ENCODE peak calls at places on chromosomes 16 and 17, in eight cellular contexts. One of them, this sample, is unnamed.

GRCh38 chr16:855471-855870 is 54.9 kb upstream of the GNG13 start:
- DNase-seq in nephron progenitor cell: no peak
- DNase-seq in GM10248: no peak
- DNase-seq in CD8-positive, alpha-beta T cell: no peak
- DNase-seq in heart left ventricle: no peak
- DNase-seq in cardiac fibroblast: no peak
- DNase-seq in A549: no peak
- DNase-seq in WTC11: no peak
- DNase-seq in this sample: no peak

GRCh38 chr17:74584714-74585113 is 7.4 kb downstream of the CD300LD start:
- DNase-seq in cardiac fibroblast: no peak
- DNase-seq in nephron progenitor cell: no peak
- DNase-seq in GM10248: no peak
- DNase-seq in heart left ventricle: no peak
- DNase-seq in A549: no peak
- DNase-seq in CD8-positive, alpha-beta T cell: no peak
- DNase-seq in WTC11: no peak
- DNase-seq in this sample: no peak

GRCh38 chr17:54781389-54781788 is 119.3 kb upstream of the TOM1L1 start:
- DNase-seq in nephron progenitor cell: no peak
- DNase-seq in A549: peak; percentile 38
- DNase-seq in CD8-positive, alpha-beta T cell: no peak
- DNase-seq in GM10248: no peak
- DNase-seq in WTC11: no peak
- DNase-seq in cardiac fibroblast: no peak
- DNase-seq in heart left ventricle: no peak
- DNase-seq in this sample: no peak

GRCh38 chr16:48734220-48734619 is 124.2 kb upstream of the N4BP1 start:
- DNase-seq in GM10248: no peak
- DNase-seq in WTC11: no peak
- DNase-seq in heart left ventricle: no peak
- DNase-seq in nephron progenitor cell: peak; percentile 5
- DNase-seq in CD8-positive, alpha-beta T cell: no peak
- DNase-seq in A549: no peak
- DNase-seq in cardiac fibroblast: no peak
- DNase-seq in this sample: no peak

GRCh38 chr16:82694239-82694874 is 67.6 kb downstream of the CDH13 start:
- DNase-seq in nephron progenitor cell: no peak
- DNase-seq in heart left ventricle: no peak
- DNase-seq in A549: no peak
- DNase-seq in cardiac fibroblast: peak; percentile 60
- DNase-seq in CD8-positive, alpha-beta T cell: no peak
- DNase-seq in WTC11: no peak
- DNase-seq in GM10248: no peak
- DNase-seq in this sample: no peak

GRCh38 chr17:18267927-18268711 is 7.7 kb downstream of the MIEF2 start:
- DNase-seq in WTC11: peak; percentile 58
- DNase-seq in CD8-positive, alpha-beta T cell: no peak
- DNase-seq in A549: no peak
- DNase-seq in GM10248: no peak
- DNase-seq in nephron progenitor cell: peak; percentile 63
- DNase-seq in cardiac fibroblast: peak; percentile 38
- DNase-seq in heart left ventricle: no peak
- DNase-seq in this sample: no peak

GRCh38 chr17:1627987-1628855 is at the start of gene SLC43A2:
- DNase-seq in nephron progenitor cell: peak; percentile 85
- DNase-seq in GM10248: peak; percentile 92
- DNase-seq in A549: peak; percentile 88
- DNase-seq in cardiac fibroblast: peak; percentile 74
- DNase-seq in WTC11: peak; percentile 91
- DNase-seq in heart left ventricle: peak; percentile 87
- DNase-seq in CD8-positive, alpha-beta T cell: peak; percentile 85
- DNase-seq in this sample: peak; percentile 75

GRCh38 chr17:63497708-63498483 is 21.0 kb downstream of the ACE start:
- DNase-seq in CD8-positive, alpha-beta T cell: no peak
- DNase-seq in heart left ventricle: no peak
- DNase-seq in WTC11: peak; percentile 72
- DNase-seq in GM10248: no peak
- DNase-seq in A549: peak; percentile 45
- DNase-seq in nephron progenitor cell: peak; percentile 35
- DNase-seq in cardiac fibroblast: no peak
- DNase-seq in this sample: no peak

GRCh38 chr17:17985555-17985954 is 12.9 kb downstream of the DRC3 start:
- DNase-seq in cardiac fibroblast: no peak
- DNase-seq in A549: peak; percentile 29
- DNase-seq in nephron progenitor cell: no peak
- DNase-seq in WTC11: no peak
- DNase-seq in heart left ventricle: no peak
- DNase-seq in CD8-positive, alpha-beta T cell: no peak
- DNase-seq in GM10248: peak; percentile 59
- DNase-seq in this sample: no peak

GRCh38 chr16:72122308-72122707 is 28.7 kb downstream of the DHX38 start:
- DNase-seq in heart left ventricle: no peak
- DNase-seq in nephron progenitor cell: no peak
- DNase-seq in CD8-positive, alpha-beta T cell: peak; percentile 23
- DNase-seq in A549: no peak
- DNase-seq in WTC11: no peak
- DNase-seq in GM10248: no peak
- DNase-seq in cardiac fibroblast: no peak
- DNase-seq in this sample: no peak

DNA sequence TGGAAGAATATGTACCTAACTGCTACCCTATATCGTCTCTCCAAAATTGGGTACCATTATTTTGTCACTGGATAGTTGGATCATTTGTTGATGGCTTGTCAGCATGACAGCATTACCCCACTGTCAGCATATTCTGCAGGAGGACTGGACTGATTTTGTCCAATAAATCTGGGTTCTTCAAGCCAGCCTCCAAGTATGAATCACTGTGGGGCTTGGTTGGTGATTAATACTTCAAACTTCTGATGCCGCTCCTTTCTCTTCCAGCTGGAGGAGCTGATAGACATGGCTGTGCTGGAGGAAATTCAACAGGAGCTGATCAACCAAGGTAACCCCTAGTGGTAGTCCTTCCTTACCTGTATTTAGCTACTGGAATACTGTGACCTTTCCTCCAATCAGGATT is 2.5 kb downstream of the RPAIN start:
- DNase-seq in CD8-positive, alpha-beta T cell: no peak
- DNase-seq in WTC11: no peak
- DNase-seq in nephron progenitor cell: no peak
- DNase-seq in A549: peak; percentile 58
- DNase-seq in GM10248: no peak
- DNase-seq in heart left ventricle: no peak
- DNase-seq in cardiac fibroblast: peak; percentile 81
- DNase-seq in this sample: no peak
- TF ChIP-seq CTCF in CD8-positive, alpha-beta T cell: no peak
- TF ChIP-seq CTCF in WTC11: no peak
- TF ChIP-seq CTCF in nephron progenitor cell: no peak
- TF ChIP-seq CTCF in A549: no peak
- TF ChIP-seq CTCF in GM10248: no peak
- TF ChIP-seq CTCF in heart left ventricle: no peak
- TF ChIP-seq CTCF in cardiac fibroblast: no peak
- TF ChIP-seq CTCF in this sample: no peak

GRCh38 chr17:76781056-76781982 is 43.4 kb downstream of the MFSD11 start:
- DNase-seq in cardiac fibroblast: no peak
- DNase-seq in nephron progenitor cell: no peak
- DNase-seq in heart left ventricle: no peak
- DNase-seq in WTC11: no peak
- DNase-seq in GM10248: no peak
- DNase-seq in A549: no peak
- DNase-seq in CD8-positive, alpha-beta T cell: no peak
- DNase-seq in this sample: no peak
- TF ChIP-seq CTCF in cardiac fibroblast: no peak
- TF ChIP-seq CTCF in nephron progenitor cell: no peak
- TF ChIP-seq CTCF in heart left ventricle: no peak
- TF ChIP-seq CTCF in WTC11: no peak
- TF ChIP-seq CTCF in GM10248: no peak
- TF ChIP-seq CTCF in A549: no peak
- TF ChIP-seq CTCF in CD8-positive, alpha-beta T cell: no peak
- TF ChIP-seq CTCF in this sample: no peak

GRCh38 chr17:71084219-71084618 is 914.9 kb downstream of the KCNJ2 start:
- DNase-seq in WTC11: peak; percentile 72
- DNase-seq in heart left ventricle: no peak
- DNase-seq in nephron progenitor cell: peak; percentile 57
- DNase-seq in A549: peak; percentile 63
- DNase-seq in CD8-positive, alpha-beta T cell: no peak
- DNase-seq in GM10248: no peak
- DNase-seq in cardiac fibroblast: peak; percentile 74
- DNase-seq in this sample: no peak
- TF ChIP-seq CTCF in WTC11: peak; percentile 53
- TF ChIP-seq CTCF in heart left ventricle: no peak
- TF ChIP-seq CTCF in nephron progenitor cell: peak; percentile 59
- TF ChIP-seq CTCF in A549: peak; percentile 38
- TF ChIP-seq CTCF in CD8-positive, alpha-beta T cell: no peak
- TF ChIP-seq CTCF in GM10248: peak; percentile 24
- TF ChIP-seq CTCF in cardiac fibroblast: peak; percentile 64
- TF ChIP-seq CTCF in this sample: peak; percentile 51

DNA sequence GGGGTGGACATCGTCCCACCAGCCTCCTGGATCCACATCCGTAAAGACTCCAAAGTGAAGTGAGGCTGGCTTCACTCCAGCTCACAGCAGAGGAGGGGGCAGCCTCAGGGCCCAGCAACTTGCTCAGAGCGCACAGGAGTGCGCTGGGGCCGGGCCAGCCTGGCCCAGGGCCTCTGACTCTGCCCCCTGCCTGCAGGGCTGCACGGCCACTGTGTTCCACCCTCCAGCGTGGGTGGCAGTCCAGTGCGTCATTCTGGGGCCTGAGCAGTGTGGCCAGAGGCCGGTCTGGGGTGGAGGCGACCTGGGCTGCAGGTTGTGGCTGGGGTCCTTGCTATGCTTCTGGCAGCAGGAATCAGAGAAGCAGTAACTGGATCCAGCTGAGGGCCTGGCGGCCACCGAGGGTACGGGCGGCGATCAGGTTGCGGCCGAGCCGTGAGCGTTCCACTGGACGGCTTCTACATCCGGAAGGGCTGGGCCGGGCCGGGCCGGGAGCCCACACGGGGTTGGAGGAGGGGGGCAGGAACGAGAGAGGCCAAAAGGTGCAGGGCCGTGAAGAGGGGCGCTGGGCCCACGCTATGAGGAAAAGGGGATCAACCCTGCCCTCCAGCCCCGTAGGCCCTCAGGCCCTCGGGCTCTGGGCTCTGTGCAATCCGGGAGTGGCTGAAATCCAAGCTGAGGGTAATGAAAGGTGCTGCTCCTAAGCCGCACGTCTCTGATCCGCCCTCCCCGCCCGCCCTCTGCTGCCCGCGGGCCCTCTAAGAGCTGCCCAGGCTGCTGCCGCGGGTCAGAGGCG is at the start of gene FSCN2:
- DNase-seq in heart left ventricle: no peak
- DNase-seq in CD8-positive, alpha-beta T cell: no peak
- DNase-seq in GM10248: no peak
- DNase-seq in A549: no peak
- DNase-seq in nephron progenitor cell: peak; percentile 58
- DNase-seq in WTC11: no peak
- DNase-seq in cardiac fibroblast: no peak
- DNase-seq in this sample: no peak
- TF ChIP-seq CTCF in heart left ventricle: no peak
- TF ChIP-seq CTCF in CD8-positive, alpha-beta T cell: no peak
- TF ChIP-seq CTCF in GM10248: no peak
- TF ChIP-seq CTCF in A549: no peak
- TF ChIP-seq CTCF in nephron progenitor cell: no peak
- TF ChIP-seq CTCF in WTC11: no peak
- TF ChIP-seq CTCF in cardiac fibroblast: peak; percentile 33
- TF ChIP-seq CTCF in this sample: no peak

DNA sequence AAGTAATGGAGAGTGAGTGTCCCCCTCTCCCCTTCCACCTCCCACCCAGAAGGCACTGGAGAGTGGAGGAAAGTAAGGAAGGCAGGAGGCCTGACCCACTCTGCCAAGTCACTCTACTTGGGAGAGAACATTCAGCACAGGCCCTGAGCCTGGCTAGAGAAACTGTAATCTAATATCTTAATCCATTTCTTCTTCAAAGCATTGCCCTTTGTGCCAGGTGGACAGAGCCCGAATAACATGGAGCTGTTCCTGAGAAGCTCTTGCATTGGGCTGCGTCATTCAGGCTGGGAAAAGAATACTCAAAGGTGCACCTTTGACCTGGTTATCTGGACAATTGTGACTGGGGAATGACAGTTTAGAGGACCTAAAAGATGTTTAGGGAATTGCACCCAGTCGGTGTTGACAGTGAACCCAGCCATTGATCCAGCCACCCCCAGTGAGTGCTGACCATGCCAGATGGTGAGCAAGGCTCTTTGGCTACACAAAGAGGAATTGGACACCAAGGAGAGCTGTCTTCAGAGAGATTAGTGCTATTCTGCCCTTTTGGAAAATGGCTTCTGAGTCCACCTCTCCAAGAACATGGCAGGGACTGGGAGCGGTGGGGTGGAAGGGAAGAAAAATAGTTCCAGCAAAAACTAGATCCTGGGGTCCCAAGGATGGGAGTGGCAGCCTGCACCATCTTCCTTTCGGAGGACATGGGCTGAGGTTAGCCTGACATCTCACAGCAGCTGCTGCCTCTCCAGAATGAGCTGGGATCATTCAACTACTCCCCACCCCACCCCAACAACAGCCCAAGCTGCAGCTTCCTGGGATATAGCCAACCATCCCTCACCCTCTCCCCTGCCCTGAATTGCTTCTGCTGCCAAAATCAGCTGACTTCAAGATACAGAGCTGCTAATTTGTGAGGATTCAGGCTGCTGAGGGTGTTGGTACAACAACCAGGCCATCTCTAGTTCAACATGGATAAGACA is 11.6 kb upstream of the NOG start:
- DNase-seq in cardiac fibroblast: no peak
- DNase-seq in GM10248: no peak
- DNase-seq in A549: no peak
- DNase-seq in CD8-positive, alpha-beta T cell: no peak
- DNase-seq in nephron progenitor cell: no peak
- DNase-seq in WTC11: no peak
- DNase-seq in heart left ventricle: no peak
- DNase-seq in this sample: no peak
- TF ChIP-seq CTCF in cardiac fibroblast: no peak
- TF ChIP-seq CTCF in GM10248: no peak
- TF ChIP-seq CTCF in A549: no peak
- TF ChIP-seq CTCF in CD8-positive, alpha-beta T cell: no peak
- TF ChIP-seq CTCF in nephron progenitor cell: no peak
- TF ChIP-seq CTCF in WTC11: no peak
- TF ChIP-seq CTCF in heart left ventricle: no peak
- TF ChIP-seq CTCF in this sample: no peak